ENCODE peak calls at places on chromosomes 3 and 15, in eight cellular contexts. D, L, O, P, N, V, K and G are unnamed samples.

GRCh38 chr3:87575538-87575937 is 299.2 kb upstream of the POU1F1 start:
- DNase-seq in D (no peak), L (no peak), O (no peak), P (peak), N (no peak), V (no peak), K (no peak), G (no peak)

GRCh38 chr15:70956196-70956595 is 63.6 kb downstream of the LRRC49 start:
- DNase-seq in D (peak), L (no peak), O (no peak), P (no peak), N (peak), V (no peak), K (no peak), G (no peak)

GRCh38 chr3:20039765-20040475 is at the start of gene KAT2B:
- DNase-seq in D (peak), L (peak), O (peak), P (peak), N (peak), V (peak), K (peak), G (peak)

GRCh38 chr3:190486201-190486865 is 27.6 kb upstream of the IL1RAP start:
- DNase-seq in D (no peak), L (no peak), O (no peak), P (peak), N (no peak), V (no peak), K (no peak), G (no peak)

GRCh38 chr3:11089931-11090330 is 64.4 kb upstream of the HRH1 start:
- DNase-seq in D (peak), L (no peak), O (no peak), P (no peak), N (no peak), V (no peak), K (no peak), G (no peak)

GRCh38 chr3:99753268-99753975 is 64.2 kb upstream of the CMSS1 start:
- DNase-seq in D (peak), L (no peak), O (no peak), P (peak), N (no peak), V (no peak), K (no peak), G (no peak)

GRCh38 chr3:136932978-136933812 is 24.6 kb upstream of the IL20RB start:
- DNase-seq in D (no peak), L (no peak), O (no peak), P (no peak), N (no peak), V (no peak), K (no peak), G (no peak)

GRCh38 chr3:98679986-98680385 is 83.2 kb upstream of the ST3GAL6 start:
- DNase-seq in D (no peak), L (no peak), O (no peak), P (no peak), N (no peak), V (no peak), K (no peak), G (no peak)

GRCh38 chr15:83764201-83764839 is 110.4 kb downstream of the ADAMTSL3 start:
- DNase-seq in D (no peak), L (no peak), O (peak), P (no peak), N (no peak), V (no peak), K (no peak), G (no peak)

GRCh38 chr15:25406846-25407245 is 32.0 kb downstream of the UBE3A start:
- DNase-seq in D (no peak), L (no peak), O (no peak), P (no peak), N (no peak), V (no peak), K (no peak), G (no peak)

GRCh38 chr3:8984512-8984911 is 21.2 kb upstream of the RAD18 start:
- DNase-seq in D (no peak), L (no peak), O (no peak), P (no peak), N (no peak), V (no peak), K (no peak), G (no peak)

GRCh38 chr15:99135194-99135593 is 30.3 kb downstream of the SYNM start:
- DNase-seq in D (peak), L (no peak), O (no peak), P (no peak), N (no peak), V (no peak), K (no peak), G (no peak)

GRCh38 chr3:72488736-72489030 is 359.6 kb downstream of the SHQ1 start:
- DNase-seq in D (peak), L (no peak), O (no peak), P (no peak), N (no peak), V (no peak), K (no peak), G (peak)

GRCh38 chr3:39529551-39529950 is 62.1 kb downstream of the MOBP start:
- DNase-seq in D (no peak), L (no peak), O (no peak), P (no peak), N (no peak), V (no peak), K (no peak), G (no peak)